ENCODE peak calls at places on chromosomes 1 and 21, in seven cellular contexts. F, U, H, B, M, X and L are unnamed samples.
A peak's percentile ranks its signal among the peaks of the same experiment; 100 is the strongest.

GRCh38 chr1:154982897-154983648 is at the start of gene FLAD1:
- DNase-seq in X (peak; percentile 99), M (peak; percentile 100), B (peak; percentile 99), F (peak; percentile 100), H (peak; percentile 95), U (peak; percentile 95), L (peak; percentile 99)

GRCh38 chr1:71089536-71090270 is 8.9 kb upstream of the ZRANB2 start:
- DNase-seq in H (no peak), M (peak; percentile 61), X (no peak), F (peak; percentile 79), B (no peak), U (no peak), L (no peak)

GRCh38 chr1:200784576-200784975 is 45.9 kb downstream of the CAMSAP2 start:
- DNase-seq in H (no peak), B (no peak), X (no peak), F (no peak), M (no peak), U (no peak), L (no peak)

GRCh38 chr1:22673486-22674409 is 20.7 kb downstream of the C1QB start:
- DNase-seq in U (peak; percentile 26), M (peak; percentile 18), F (peak; percentile 80), X (no peak), B (peak; percentile 84), H (no peak), L (no peak)

GRCh38 chr1:153422450-153423068 is 6.2 kb downstream of the S100A7A start:
- DNase-seq in B (peak; percentile 74), M (peak; percentile 43), F (peak; percentile 62), H (no peak), X (peak; percentile 58), U (no peak), L (no peak)

GRCh38 chr21:43631411-43632107 is 27.7 kb downstream of the HSF2BP start:
- DNase-seq in U (no peak), F (no peak), X (no peak), H (no peak), B (no peak), M (no peak), L (no peak)

GRCh38 chr1:25245393-25245792 is 1.9 kb downstream of the RSRP1 start:
- DNase-seq in B (no peak), X (no peak), H (no peak), M (no peak), U (no peak), F (peak; percentile 35), L (no peak)

GRCh38 chr1:197526736-197527371 is 248.4 kb downstream of the DENND1B start:
- DNase-seq in M (peak; percentile 9), U (no peak), B (no peak), X (no peak), H (no peak), F (peak; percentile 66), L (no peak)

GRCh38 chr1:121417289-121417955 is 232.6 kb downstream of the SRGAP2C start:
- DNase-seq in U (no peak), B (no peak), H (no peak), F (no peak), X (no peak), M (peak; percentile 88), L (peak; percentile 26)

GRCh38 chr1:240190881-240191385 is 99.2 kb downstream of the FMN2 start:
- DNase-seq in B (no peak), H (no peak), X (no peak), M (no peak), F (peak; percentile 96), U (no peak), L (no peak)

GRCh38 chr1:186420923-186421322 is 40.0 kb downstream of the PDC start:
- DNase-seq in M (no peak), H (no peak), U (no peak), F (peak; percentile 9), B (no peak), X (no peak), L (no peak)

GRCh38 chr1:43284711-43285110 is 670 bp downstream of the C1orf210 start:
- DNase-seq in F (no peak), U (no peak), X (no peak), H (no peak), M (no peak), B (peak; percentile 57), L (no peak)

GRCh38 chr1:144101397-144102050 is 129.7 kb upstream of the FAM72C start:
- DNase-seq in U (no peak), X (peak; percentile 59), M (peak; percentile 25), H (no peak), F (peak; percentile 3), B (peak; percentile 20), L (no peak)

GRCh38 chr1:241424480-241424971 is 67.5 kb upstream of the RGS7 start:
- DNase-seq in X (no peak), M (no peak), B (no peak), F (no peak), H (no peak), U (no peak), L (no peak)

GRCh38 chr1:53409695-53410094 is 49.5 kb upstream of the DMRTB1 start:
- DNase-seq in M (no peak), F (no peak), U (no peak), X (no peak), H (no peak), B (no peak), L (no peak)

GRCh38 chr1:14255711-14256110 is 342.8 kb upstream of the KAZN start:
- DNase-seq in H (no peak), F (peak; percentile 21), B (no peak), U (no peak), M (peak; percentile 24), X (no peak), L (no peak)

DNA sequence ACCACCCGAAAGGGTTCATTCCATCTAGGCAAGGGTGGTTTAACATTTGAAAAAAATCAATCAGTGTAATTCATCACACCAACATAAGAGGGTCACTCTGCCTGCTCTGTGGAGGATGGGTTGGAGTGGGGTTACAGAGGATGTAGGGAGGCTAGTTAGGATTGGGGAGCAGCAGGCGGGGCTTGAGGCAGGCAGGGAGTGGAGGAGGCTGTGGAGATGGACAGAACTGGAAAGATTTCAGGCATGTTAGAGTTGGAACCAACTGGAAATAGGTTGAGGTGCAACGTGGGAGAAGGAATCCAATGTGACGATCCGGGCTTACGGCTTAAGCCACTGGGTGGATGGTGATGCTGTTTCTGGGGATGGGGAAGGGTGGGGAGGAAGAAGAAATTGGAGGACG is 12.6 kb downstream of the ADORA1 start:
- DNase-seq in H (no peak), U (no peak), M (no peak), F (no peak), B (no peak), X (no peak), L (no peak)
- H3K27ac ChIP-seq in H (peak overlapping the region; percentile 55), U (peak overlapping the region; percentile 76), M (no peak overlapping the region), F (no peak overlapping the region), B (no peak overlapping the region), X (peak overlapping the region; percentile 46), L (no peak overlapping the region)

DNA sequence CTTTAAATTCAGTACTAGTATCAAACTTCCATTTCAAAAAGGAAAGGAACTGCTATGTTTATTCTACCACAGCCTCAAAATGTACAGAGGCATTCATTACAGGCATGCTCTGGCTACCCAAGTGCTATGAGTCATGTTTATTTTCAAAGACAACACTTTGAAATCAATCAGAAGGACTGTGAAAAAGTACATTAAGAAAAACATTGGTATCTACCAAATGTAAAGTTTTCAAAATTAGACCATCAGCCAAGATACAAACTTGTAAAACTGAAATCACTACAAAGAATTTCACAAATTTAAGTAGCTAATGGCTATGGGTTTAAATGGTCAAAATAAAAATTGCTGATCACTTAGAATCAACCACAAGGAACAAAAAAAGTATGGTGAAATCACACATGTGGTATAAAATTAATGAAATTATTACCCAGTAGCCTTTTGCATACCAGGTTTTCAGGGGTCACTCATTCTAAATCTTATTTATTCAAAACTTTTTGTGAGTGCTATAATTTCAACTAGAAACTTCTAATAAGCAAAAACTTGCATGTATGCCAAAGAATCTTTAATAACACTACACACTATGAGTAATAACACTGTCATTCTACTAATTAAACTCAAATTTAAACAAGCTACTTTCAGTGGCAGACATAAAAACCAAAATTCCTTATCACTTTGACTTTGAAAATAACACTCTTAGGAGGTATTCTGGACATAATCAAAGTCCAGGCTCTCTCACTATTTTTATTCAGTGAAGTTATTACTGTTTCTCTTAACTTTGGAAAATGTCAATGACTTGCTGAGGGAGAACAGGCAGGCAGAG is 49.2 kb downstream of the ENAH start:
- DNase-seq in H (no peak), M (peak; percentile 50), U (no peak), B (no peak), X (no peak), F (peak; percentile 69), L (no peak)
- H3K27ac ChIP-seq in H (no peak overlapping the region), M (no peak overlapping the region), U (no peak overlapping the region), B (no peak overlapping the region), X (peak overlapping the region; percentile 56), F (peak overlapping the region; percentile 7), L (peak overlapping the region; percentile 29)

DNA sequence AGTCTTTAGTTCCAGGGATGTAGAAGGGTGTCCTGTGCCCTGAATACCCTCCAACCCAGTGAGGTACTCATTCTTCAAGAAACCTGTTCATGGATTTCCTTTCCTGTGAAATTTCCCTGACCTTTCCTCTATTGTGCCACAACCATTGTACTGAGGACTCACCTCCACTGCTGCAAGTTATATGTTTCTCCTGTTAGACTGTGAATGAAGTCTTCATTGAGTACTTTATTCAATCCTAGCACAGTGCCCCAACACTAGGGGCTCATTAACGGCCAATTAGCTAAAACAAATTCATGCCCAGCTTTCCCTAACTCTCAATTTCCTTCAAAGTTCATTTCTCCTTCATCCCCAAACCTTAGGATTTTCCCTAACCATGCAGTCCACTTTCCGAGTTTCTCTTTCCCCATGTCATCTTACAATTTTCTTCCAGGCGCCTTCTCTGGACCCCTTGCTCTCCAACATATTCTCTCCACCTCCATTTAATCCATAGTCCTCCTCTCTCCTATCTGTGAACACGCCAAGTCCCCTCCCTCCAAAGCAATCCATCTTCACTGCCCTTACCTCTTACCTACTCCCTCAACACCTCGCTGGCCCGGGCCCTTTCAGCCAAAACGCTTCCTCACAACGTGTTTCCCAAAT is 1.3 kb downstream of the TRIM33 start:
- DNase-seq in B (no peak), F (peak; percentile 35), X (no peak), U (no peak), H (no peak), M (no peak), L (no peak)
- H3K27ac ChIP-seq in B (no peak overlapping the region), F (no peak overlapping the region), X (peak overlapping the region; percentile 98), U (peak overlapping the region; percentile 78), H (peak overlapping the region; percentile 67), M (peak overlapping the region; percentile 51), L (peak overlapping the region; percentile 95)

GRCh38 chr1:119414950-119415349 is at the start of gene HSD3B2:
- DNase-seq in M (no peak), U (no peak), B (no peak), H (no peak), X (no peak), F (no peak), L (no peak)

GRCh38 chr1:119419109-119419508 is 4.2 kb downstream of the HSD3B2 start:
- DNase-seq in M (no peak), B (no peak), F (no peak), X (no peak), H (no peak), U (no peak), L (no peak)

GRCh38 chr1:119422631-119423030 is 7.7 kb downstream of the HSD3B2 start:
- DNase-seq in M (no peak), H (no peak), U (no peak), B (no peak), X (no peak), F (no peak), L (no peak)

GRCh38 chr1:119416006-119416640 is 1.2 kb downstream of the HSD3B2 start:
- DNase-seq in F (no peak), M (no peak), B (no peak), H (no peak), U (no peak), X (no peak), L (no peak)

DNA sequence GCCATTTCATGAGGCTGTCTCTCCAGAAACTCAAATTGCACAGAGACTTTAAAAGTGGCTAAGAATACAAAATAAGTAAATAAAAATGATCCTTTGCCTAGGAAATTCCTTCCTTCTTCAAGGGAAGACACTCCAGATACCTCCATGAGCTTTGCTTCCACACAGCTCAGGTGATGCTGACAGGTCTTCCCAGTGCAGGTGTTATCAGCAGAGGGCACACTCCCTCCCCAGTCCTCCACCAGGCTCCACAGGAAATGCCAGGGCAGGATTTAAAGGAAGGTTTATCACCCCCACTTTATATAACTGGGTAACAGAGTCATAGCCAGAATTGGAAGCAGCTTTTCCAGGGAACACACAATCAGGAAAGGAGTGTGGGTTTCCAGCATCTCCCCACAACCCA is 5.7 kb downstream of the HSD3B2 start:
- DNase-seq in F (no peak), X (no peak), M (no peak), H (no peak), B (no peak), U (no peak), L (no peak)
- H3K27ac ChIP-seq in F (no peak overlapping the region), X (no peak overlapping the region), M (no peak overlapping the region), H (no peak overlapping the region), B (no peak overlapping the region), U (no peak overlapping the region), L (no peak overlapping the region)